ENCODE peak calls at places on chromosomes 3 and 15, in eight cellular contexts. One of them, this sample, is unnamed.

GRCh38 chr3:5757213-5757804 is 569.8 kb downstream of the EDEM1 start:
- DNase-seq in endodermal cell: no peak
- DNase-seq in upper lobe of left lung: no peak
- DNase-seq in epithelial cell of prostate: no peak
- DNase-seq in dorsolateral prefrontal cortex: no peak
- DNase-seq in SK-N-MC: no peak
- DNase-seq in CD4-positive, alpha-beta T cell: no peak
- DNase-seq in body of pancreas: no peak
- DNase-seq in this sample: no peak

GRCh38 chr3:24829632-24830229 is 335.1 kb upstream of the THRB start:
- DNase-seq in body of pancreas: peak
- DNase-seq in upper lobe of left lung: peak
- DNase-seq in endodermal cell: peak
- DNase-seq in SK-N-MC: no peak
- DNase-seq in epithelial cell of prostate: no peak
- DNase-seq in CD4-positive, alpha-beta T cell: no peak
- DNase-seq in dorsolateral prefrontal cortex: no peak
- DNase-seq in this sample: no peak

GRCh38 chr15:89490550-89491315 is 5.7 kb downstream of the RHCG start:
- DNase-seq in body of pancreas: no peak
- DNase-seq in CD4-positive, alpha-beta T cell: no peak
- DNase-seq in upper lobe of left lung: no peak
- DNase-seq in endodermal cell: peak
- DNase-seq in dorsolateral prefrontal cortex: no peak
- DNase-seq in SK-N-MC: no peak
- DNase-seq in epithelial cell of prostate: no peak
- DNase-seq in this sample: peak

GRCh38 chr3:137263982-137264777 is 306.4 kb downstream of the IL20RB start:
- DNase-seq in CD4-positive, alpha-beta T cell: no peak
- DNase-seq in dorsolateral prefrontal cortex: no peak
- DNase-seq in body of pancreas: peak
- DNase-seq in upper lobe of left lung: peak
- DNase-seq in endodermal cell: no peak
- DNase-seq in SK-N-MC: no peak
- DNase-seq in epithelial cell of prostate: no peak
- DNase-seq in this sample: no peak

GRCh38 chr3:40615916-40616315 is 91.2 kb downstream of the ZNF621 start:
- DNase-seq in CD4-positive, alpha-beta T cell: no peak
- DNase-seq in endodermal cell: peak
- DNase-seq in upper lobe of left lung: no peak
- DNase-seq in body of pancreas: peak
- DNase-seq in epithelial cell of prostate: no peak
- DNase-seq in SK-N-MC: no peak
- DNase-seq in dorsolateral prefrontal cortex: peak
- DNase-seq in this sample: no peak

GRCh38 chr3:23629181-23629893 is 176.4 kb upstream of the UBE2E1 start:
- DNase-seq in epithelial cell of prostate: no peak
- DNase-seq in upper lobe of left lung: no peak
- DNase-seq in body of pancreas: peak
- DNase-seq in endodermal cell: peak
- DNase-seq in CD4-positive, alpha-beta T cell: no peak
- DNase-seq in dorsolateral prefrontal cortex: no peak
- DNase-seq in SK-N-MC: no peak
- DNase-seq in this sample: no peak

GRCh38 chr3:119702530-119703527 is at the start of gene CFAP91:
- DNase-seq in upper lobe of left lung: peak
- DNase-seq in SK-N-MC: no peak
- DNase-seq in endodermal cell: peak
- DNase-seq in CD4-positive, alpha-beta T cell: peak
- DNase-seq in dorsolateral prefrontal cortex: peak
- DNase-seq in epithelial cell of prostate: peak
- DNase-seq in body of pancreas: peak
- DNase-seq in this sample: peak

GRCh38 chr3:171615742-171616141 is 155.5 kb upstream of the TNIK start:
- DNase-seq in SK-N-MC: no peak
- DNase-seq in body of pancreas: no peak
- DNase-seq in epithelial cell of prostate: no peak
- DNase-seq in dorsolateral prefrontal cortex: no peak
- DNase-seq in upper lobe of left lung: no peak
- DNase-seq in CD4-positive, alpha-beta T cell: no peak
- DNase-seq in endodermal cell: no peak
- DNase-seq in this sample: no peak

GRCh38 chr15:92682772-92683510 is 27.4 kb upstream of the FAM174B start:
- DNase-seq in dorsolateral prefrontal cortex: no peak
- DNase-seq in SK-N-MC: no peak
- DNase-seq in CD4-positive, alpha-beta T cell: no peak
- DNase-seq in body of pancreas: no peak
- DNase-seq in endodermal cell: no peak
- DNase-seq in epithelial cell of prostate: no peak
- DNase-seq in upper lobe of left lung: no peak
- DNase-seq in this sample: no peak

GRCh38 chr15:36361351-36361870 is 218.0 kb upstream of the CDIN1 start:
- DNase-seq in SK-N-MC: no peak
- DNase-seq in body of pancreas: no peak
- DNase-seq in dorsolateral prefrontal cortex: no peak
- DNase-seq in upper lobe of left lung: no peak
- DNase-seq in epithelial cell of prostate: no peak
- DNase-seq in CD4-positive, alpha-beta T cell: no peak
- DNase-seq in endodermal cell: no peak
- DNase-seq in this sample: no peak

GRCh38 chr3:27568393-27568792 is 84.2 kb upstream of the SLC4A7 start:
- DNase-seq in CD4-positive, alpha-beta T cell: no peak
- DNase-seq in upper lobe of left lung: no peak
- DNase-seq in dorsolateral prefrontal cortex: peak
- DNase-seq in SK-N-MC: peak
- DNase-seq in body of pancreas: peak
- DNase-seq in endodermal cell: no peak
- DNase-seq in epithelial cell of prostate: peak
- DNase-seq in this sample: peak

GRCh38 chr15:64667736-64668161 is 107.6 kb downstream of the RBPMS2 start:
- DNase-seq in dorsolateral prefrontal cortex: no peak
- DNase-seq in epithelial cell of prostate: no peak
- DNase-seq in endodermal cell: no peak
- DNase-seq in SK-N-MC: no peak
- DNase-seq in upper lobe of left lung: no peak
- DNase-seq in CD4-positive, alpha-beta T cell: no peak
- DNase-seq in body of pancreas: no peak
- DNase-seq in this sample: no peak

GRCh38 chr3:179661777-179662176 is 8.9 kb downstream of the USP13 start:
- DNase-seq in CD4-positive, alpha-beta T cell: no peak
- DNase-seq in dorsolateral prefrontal cortex: no peak
- DNase-seq in epithelial cell of prostate: no peak
- DNase-seq in endodermal cell: no peak
- DNase-seq in upper lobe of left lung: no peak
- DNase-seq in SK-N-MC: no peak
- DNase-seq in body of pancreas: no peak
- DNase-seq in this sample: no peak

GRCh38 chr15:85707519-85708338 is 87.0 kb downstream of the KLHL25 start:
- DNase-seq in CD4-positive, alpha-beta T cell: no peak
- DNase-seq in SK-N-MC: no peak
- DNase-seq in epithelial cell of prostate: no peak
- DNase-seq in upper lobe of left lung: no peak
- DNase-seq in endodermal cell: no peak
- DNase-seq in dorsolateral prefrontal cortex: no peak
- DNase-seq in body of pancreas: peak
- DNase-seq in this sample: no peak

GRCh38 chr15:85706779-85707518 is 87.8 kb downstream of the KLHL25 start:
- DNase-seq in upper lobe of left lung: no peak
- DNase-seq in body of pancreas: peak
- DNase-seq in dorsolateral prefrontal cortex: no peak
- DNase-seq in endodermal cell: no peak
- DNase-seq in SK-N-MC: no peak
- DNase-seq in epithelial cell of prostate: no peak
- DNase-seq in CD4-positive, alpha-beta T cell: peak
- DNase-seq in this sample: no peak

GRCh38 chr15:85709250-85709649 is 85.5 kb downstream of the KLHL25 start:
- DNase-seq in epithelial cell of prostate: no peak
- DNase-seq in SK-N-MC: no peak
- DNase-seq in CD4-positive, alpha-beta T cell: no peak
- DNase-seq in upper lobe of left lung: no peak
- DNase-seq in endodermal cell: peak
- DNase-seq in body of pancreas: no peak
- DNase-seq in dorsolateral prefrontal cortex: no peak
- DNase-seq in this sample: no peak

GRCh38 chr15:85710340-85710842 is 84.3 kb downstream of the KLHL25 start:
- DNase-seq in endodermal cell: no peak
- DNase-seq in CD4-positive, alpha-beta T cell: no peak
- DNase-seq in upper lobe of left lung: no peak
- DNase-seq in SK-N-MC: no peak
- DNase-seq in dorsolateral prefrontal cortex: no peak
- DNase-seq in body of pancreas: no peak
- DNase-seq in epithelial cell of prostate: no peak
- DNase-seq in this sample: no peak

DNA sequence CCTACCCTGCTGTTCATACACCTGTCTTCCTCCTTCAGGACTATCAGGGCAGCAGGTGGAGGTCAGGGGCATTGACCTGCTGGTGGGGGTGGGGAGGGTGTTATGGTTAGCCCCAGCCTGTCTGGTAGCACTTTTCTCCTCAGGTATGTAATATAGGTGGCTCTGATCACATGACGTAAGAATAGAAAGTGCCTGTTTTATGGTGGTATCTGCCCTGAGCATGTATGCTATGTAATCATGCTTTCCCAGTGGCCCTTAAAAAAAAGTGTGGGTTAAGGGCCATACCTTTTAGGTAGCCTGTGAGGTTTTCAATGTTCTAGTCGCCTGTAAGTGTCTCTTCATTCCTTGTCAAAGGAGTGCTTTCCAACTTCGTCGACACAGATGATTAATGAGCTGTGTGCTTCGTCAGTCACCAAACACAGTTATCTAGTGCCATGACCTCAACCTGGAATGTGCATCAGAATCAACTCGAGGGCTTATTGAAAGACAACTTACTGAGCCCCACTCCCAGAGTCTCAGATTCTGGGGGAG is 86.3 kb downstream of the KLHL25 start:
- DNase-seq in SK-N-MC: no peak
- DNase-seq in dorsolateral prefrontal cortex: no peak
- DNase-seq in body of pancreas: no peak
- DNase-seq in upper lobe of left lung: no peak
- DNase-seq in CD4-positive, alpha-beta T cell: no peak
- DNase-seq in endodermal cell: no peak
- DNase-seq in epithelial cell of prostate: no peak
- DNase-seq in this sample: no peak
- H3K27ac ChIP-seq in SK-N-MC: no peak
- H3K27ac ChIP-seq in dorsolateral prefrontal cortex: peak
- H3K27ac ChIP-seq in body of pancreas: no peak
- H3K27ac ChIP-seq in upper lobe of left lung: peak
- H3K27ac ChIP-seq in CD4-positive, alpha-beta T cell: peak
- H3K27ac ChIP-seq in endodermal cell: peak
- H3K27ac ChIP-seq in epithelial cell of prostate: no peak
- H3K27ac ChIP-seq in this sample: peak

GRCh38 chr15:73752817-73753214 is 335 bp downstream of the INSYN1 start:
- DNase-seq in dorsolateral prefrontal cortex: no peak
- DNase-seq in CD4-positive, alpha-beta T cell: no peak
- DNase-seq in upper lobe of left lung: no peak
- DNase-seq in body of pancreas: peak
- DNase-seq in epithelial cell of prostate: no peak
- DNase-seq in SK-N-MC: no peak
- DNase-seq in endodermal cell: peak
- DNase-seq in this sample: no peak
- H3K27ac ChIP-seq in dorsolateral prefrontal cortex: peak
- H3K27ac ChIP-seq in CD4-positive, alpha-beta T cell: no peak
- H3K27ac ChIP-seq in upper lobe of left lung: no peak
- H3K27ac ChIP-seq in body of pancreas: no peak
- H3K27ac ChIP-seq in epithelial cell of prostate: no peak
- H3K27ac ChIP-seq in SK-N-MC: no peak
- H3K27ac ChIP-seq in endodermal cell: no peak
- H3K27ac ChIP-seq in this sample: no peak

DNA sequence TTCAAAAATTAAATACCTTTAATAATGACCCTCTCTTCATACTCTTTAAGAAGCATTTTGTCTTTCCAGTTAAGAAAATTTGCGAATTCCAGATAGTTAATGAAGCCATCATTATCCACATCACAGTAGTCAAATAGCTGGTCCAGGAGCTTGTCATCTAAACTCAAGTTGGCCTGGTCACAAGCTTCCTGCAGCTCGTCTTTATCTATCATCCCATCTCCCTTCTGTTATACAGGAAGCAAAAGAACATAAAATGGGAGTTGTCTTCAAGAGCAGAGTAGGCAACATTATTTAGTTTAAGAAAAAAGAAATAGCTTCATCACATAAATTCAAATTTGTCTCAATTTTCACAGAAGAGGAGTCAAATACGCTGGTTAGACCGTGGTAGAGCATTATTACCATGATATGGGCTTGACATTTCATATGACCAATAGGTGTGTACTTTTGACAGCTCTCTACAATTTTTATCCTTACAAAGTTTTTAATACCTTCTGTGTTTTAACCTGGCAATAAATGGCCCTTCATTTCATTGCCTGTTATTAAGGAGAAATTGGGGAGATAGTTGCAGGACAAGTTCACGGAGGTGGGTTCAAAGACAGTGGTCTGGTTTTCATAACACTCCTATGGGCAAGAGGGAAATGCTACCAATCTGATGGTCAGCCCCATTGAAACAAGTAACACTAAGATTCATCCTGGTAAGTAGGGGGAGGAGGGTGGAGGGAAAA is 45.4 kb downstream of the EFHB start:
- DNase-seq in SK-N-MC: no peak
- DNase-seq in body of pancreas: no peak
- DNase-seq in dorsolateral prefrontal cortex: no peak
- DNase-seq in endodermal cell: no peak
- DNase-seq in CD4-positive, alpha-beta T cell: no peak
- DNase-seq in upper lobe of left lung: no peak
- DNase-seq in epithelial cell of prostate: no peak
- DNase-seq in this sample: no peak
- H3K27ac ChIP-seq in SK-N-MC: no peak
- H3K27ac ChIP-seq in body of pancreas: no peak
- H3K27ac ChIP-seq in dorsolateral prefrontal cortex: peak
- H3K27ac ChIP-seq in endodermal cell: no peak
- H3K27ac ChIP-seq in CD4-positive, alpha-beta T cell: no peak
- H3K27ac ChIP-seq in upper lobe of left lung: peak
- H3K27ac ChIP-seq in epithelial cell of prostate: peak
- H3K27ac ChIP-seq in this sample: no peak

DNA sequence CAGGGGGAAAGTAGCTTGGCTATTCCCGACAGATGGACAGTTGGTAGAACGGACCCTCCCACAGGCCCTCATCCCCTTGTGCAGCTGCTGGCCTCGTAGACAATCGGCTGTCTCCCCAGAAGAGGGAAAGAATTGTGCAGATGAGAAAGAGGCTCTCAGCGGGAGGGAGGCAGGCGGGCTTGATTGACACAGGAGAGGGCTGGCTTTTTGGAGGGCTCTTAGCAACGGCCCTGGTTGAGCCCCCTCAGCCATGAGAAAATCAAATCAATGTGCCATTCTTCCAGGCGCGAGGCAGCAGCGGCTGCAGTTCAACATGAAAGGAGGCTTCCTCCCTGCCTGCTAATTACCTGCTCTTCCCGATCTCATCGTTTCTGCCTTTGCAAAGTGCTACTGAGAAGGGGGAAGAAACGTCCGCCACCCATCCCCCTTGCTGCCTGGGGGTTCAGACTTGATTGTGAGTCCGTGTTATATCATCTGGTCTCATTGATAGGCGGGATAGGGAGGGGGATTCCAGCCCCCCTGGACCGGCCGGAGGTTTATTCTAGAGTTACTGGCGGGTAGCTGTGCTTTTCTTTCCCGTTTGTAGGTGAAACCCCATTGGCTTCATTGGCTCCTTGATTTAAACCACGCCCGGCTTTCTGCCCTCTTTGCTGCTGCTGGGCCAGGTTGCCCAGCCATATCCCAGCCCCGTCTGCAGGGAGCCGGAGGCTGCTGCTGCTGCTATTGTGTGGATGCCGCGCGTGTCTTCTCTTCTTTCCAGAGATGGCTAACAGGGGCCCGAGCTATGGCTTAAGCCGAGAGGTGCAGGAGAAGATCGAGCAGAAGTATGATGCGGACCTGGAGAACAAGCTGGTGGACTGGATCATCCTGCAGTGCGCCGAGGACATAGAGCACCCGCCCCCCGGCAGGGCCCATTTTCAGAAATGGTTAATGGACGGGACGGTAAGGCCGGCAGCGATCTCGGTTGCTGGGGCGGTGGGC is at the start of gene TAGLN3:
- DNase-seq in body of pancreas: peak
- DNase-seq in dorsolateral prefrontal cortex: peak
- DNase-seq in endodermal cell: peak
- DNase-seq in SK-N-MC: no peak
- DNase-seq in epithelial cell of prostate: no peak
- DNase-seq in upper lobe of left lung: peak
- DNase-seq in CD4-positive, alpha-beta T cell: no peak
- DNase-seq in this sample: no peak
- H3K27ac ChIP-seq in body of pancreas: no peak
- H3K27ac ChIP-seq in dorsolateral prefrontal cortex: peak
- H3K27ac ChIP-seq in endodermal cell: peak
- H3K27ac ChIP-seq in SK-N-MC: no peak
- H3K27ac ChIP-seq in epithelial cell of prostate: peak
- H3K27ac ChIP-seq in upper lobe of left lung: no peak
- H3K27ac ChIP-seq in CD4-positive, alpha-beta T cell: no peak
- H3K27ac ChIP-seq in this sample: no peak

This sample was measured in right lobe of liver.